ENCODE peak calls at places on chromosomes 6 and 20, in eight cellular contexts. T, G, Q, S, R, B, N and Y are unnamed samples.

GRCh38 chr6:34075906-34076305 is 70.0 kb downstream of the GRM4 start:
- DNase-seq in R (no peak), T (no peak), B (no peak), S (no peak), G (no peak), Q (no peak), N (no peak), Y (no peak)

GRCh38 chr6:136706431-136706830 is 85.8 kb downstream of the MAP3K5 start:
- DNase-seq in R (no peak), N (no peak), Q (no peak), S (no peak), G (no peak), B (no peak), T (no peak), Y (no peak)

GRCh38 chr6:111468329-111469012 is 14.5 kb downstream of the REV3L start:
- DNase-seq in T (no peak), S (no peak), R (no peak), G (no peak), Q (peak; percentile 38), N (no peak), B (no peak), Y (no peak)

GRCh38 chr6:33786736-33787135 is 2.2 kb downstream of the LEMD2 start:
- DNase-seq in R (no peak), Q (no peak), S (no peak), T (no peak), B (no peak), N (no peak), G (no peak), Y (no peak)

GRCh38 chr6:149254241-149254640 is 63.3 kb upstream of the TAB2 start:
- DNase-seq in G (no peak), R (no peak), N (no peak), B (no peak), Q (no peak), T (no peak), S (no peak), Y (no peak)

GRCh38 chr20:35311409-35311808 is 19.2 kb upstream of the FAM83C start:
- DNase-seq in N (no peak), T (no peak), B (no peak), G (no peak), S (peak; percentile 76), R (no peak), Q (no peak), Y (no peak)

GRCh38 chr20:38278763-38279162 is 18.2 kb upstream of the KIAA1755 start:
- DNase-seq in S (no peak), R (no peak), B (no peak), T (no peak), G (no peak), Q (no peak), N (no peak), Y (no peak)

GRCh38 chr6:167789358-167789757 is 37.4 kb upstream of the AFDN start:
- DNase-seq in S (no peak), G (no peak), Q (no peak), B (no peak), R (peak; percentile 23), T (no peak), N (no peak), Y (no peak)

GRCh38 chr6:4640139-4640538 is 136.1 kb upstream of the CDYL start:
- DNase-seq in R (no peak), T (no peak), Q (no peak), N (no peak), B (no peak), G (no peak), S (no peak), Y (no peak)

GRCh38 chr6:105519954-105520353 is 117.1 kb upstream of the PREP start:
- DNase-seq in Q (no peak), T (no peak), S (no peak), G (no peak), R (no peak), B (no peak), N (no peak), Y (no peak)
- TF ChIP-seq CTCF in Q (no peak), T (no peak), S (no peak), G (no peak), R (no peak), B (peak; percentile 47), N (no peak), Y (no peak)

GRCh38 chr6:42448391-42448790 is 3.3 kb downstream of the TRERF1 start:
- DNase-seq in Q (peak; percentile 40), G (no peak), R (no peak), N (no peak), T (no peak), S (no peak), B (no peak), Y (no peak)

GRCh38 chr6:42451146-42451594 is 556 bp downstream of the TRERF1 start:
- DNase-seq in B (no peak), G (no peak), N (peak; percentile 17), S (no peak), Q (no peak), T (no peak), R (no peak), Y (no peak)

GRCh38 chr6:42450314-42451145 is 1.2 kb downstream of the TRERF1 start:
- DNase-seq in B (no peak), R (no peak), G (no peak), T (no peak), S (peak; percentile 42), Q (peak; percentile 41), N (peak; percentile 25), Y (no peak)

GRCh38 chr6:42449917-42450313 is 1.8 kb downstream of the TRERF1 start:
- DNase-seq in G (no peak), T (no peak), B (no peak), Q (no peak), N (no peak), S (no peak), R (no peak), Y (no peak)

GRCh38 chr6:42448906-42449659 is 2.6 kb downstream of the TRERF1 start:
- DNase-seq in B (no peak), Q (no peak), G (no peak), R (no peak), S (no peak), N (no peak), T (no peak), Y (no peak)
- H3K4me3 ChIP-seq in B (no peak overlapping the region), Q (no peak overlapping the region), G (peak overlapping the region; percentile 88), R (no peak overlapping the region), S (peak overlapping the region; percentile 81), N (peak overlapping the region; percentile 85), T (no peak overlapping the region), Y (peak overlapping the region; percentile 76)

DNA sequence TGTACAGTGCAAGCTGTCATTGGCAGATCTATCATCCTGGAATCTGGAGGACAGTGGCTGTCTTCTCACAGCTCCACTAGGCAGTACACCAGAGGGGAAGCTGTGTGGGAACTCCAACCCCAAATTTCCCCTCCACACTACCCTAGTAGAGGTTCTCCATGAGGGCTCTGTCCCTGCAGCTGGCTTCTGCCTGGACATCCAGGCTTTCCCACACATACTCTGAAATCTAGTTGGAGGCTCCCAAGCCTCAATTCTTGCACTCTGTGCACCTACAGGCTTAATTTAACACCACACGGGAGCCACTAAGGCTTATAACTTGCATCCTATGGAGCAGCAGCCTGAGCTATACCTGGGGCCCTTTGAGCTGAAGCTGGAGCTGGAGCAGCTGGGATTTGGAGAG is 43.0 kb upstream of the TRIM39 start:
- DNase-seq in Q (no peak), R (no peak), T (no peak), N (no peak), S (no peak), G (no peak), B (no peak), Y (no peak)
- H3K9me3 ChIP-seq in Q (no peaks in the 10 kb centered on the region), R (peaks cover 77% of the 10 kb centered on the region), T (peaks cover 80% of the 10 kb centered on the region), N (peaks cover 14% of the 10 kb centered on the region), S (peaks cover 20% of the 10 kb centered on the region), G (peaks cover 94% of the 10 kb centered on the region), B (peaks cover 49% of the 10 kb centered on the region), Y (peaks cover 84% of the 10 kb centered on the region)

GRCh38 chr20:39855799-39856198 is 833.2 kb downstream of the MAFB start:
- DNase-seq in B (no peak), Q (peak; percentile 25), N (no peak), R (no peak), T (no peak), G (no peak), S (no peak), Y (no peak)
- TF ChIP-seq CTCF in B (no peak), Q (no peak), N (no peak), R (no peak), T (no peak), G (no peak), S (no peak), Y (no peak)